ENCODE peak calls at places on chromosomes 11 and 22, in eight cellular contexts. B, O, J, D, L, F, T and R are unnamed samples.

GRCh38 chr11:62665630-62666258 is 632 bp downstream of the CSKMT start:
- DNase-seq in F (peak), L (no peak), T (peak), J (peak), D (peak), B (no peak), O (peak), R (no peak)

GRCh38 chr22:46971141-46971775 is 208.8 kb downstream of the TBC1D22A start:
- DNase-seq in T (peak), L (no peak), J (no peak), O (no peak), D (no peak), B (peak), F (no peak), R (no peak)

GRCh38 chr11:45409587-45409986 is 123.4 kb upstream of the SYT13 start:
- DNase-seq in L (no peak), J (no peak), D (peak), O (no peak), F (no peak), B (no peak), T (no peak), R (no peak)

GRCh38 chr11:45817191-45817590 is 12.2 kb downstream of the SLC35C1 start:
- DNase-seq in L (no peak), D (no peak), F (peak), T (no peak), J (no peak), O (no peak), B (no peak), R (no peak)

GRCh38 chr11:76218449-76219206 is 12.3 kb upstream of the WNT11 start:
- DNase-seq in J (peak), D (no peak), B (no peak), O (no peak), T (no peak), F (no peak), L (no peak), R (no peak)

GRCh38 chr11:84812351-84813083 is 814.6 kb downstream of the DLG2 start:
- DNase-seq in J (no peak), L (no peak), O (no peak), T (no peak), D (no peak), B (no peak), F (no peak), R (no peak)

GRCh38 chr11:66262696-66263095 is 5.7 kb upstream of the RAB1B start:
- DNase-seq in L (no peak), F (no peak), J (no peak), D (no peak), O (no peak), T (no peak), B (no peak), R (no peak)

GRCh38 chr11:65780770-65781151 is at the start of gene AP5B1:
- DNase-seq in O (peak), B (no peak), D (peak), J (peak), F (peak), L (no peak), T (peak), R (peak)

GRCh38 chr11:94740975-94741707 is 27.0 kb upstream of the AMOTL1 start:
- DNase-seq in L (no peak), D (peak), J (peak), F (no peak), O (no peak), T (peak), B (no peak), R (peak)

GRCh38 chr22:27420186-27420816 is 381.3 kb downstream of the MN1 start:
- DNase-seq in T (peak), B (no peak), L (no peak), D (no peak), F (no peak), O (no peak), J (no peak), R (no peak)

GRCh38 chr11:27020736-27021135 is 19.9 kb upstream of the BBOX1 start:
- DNase-seq in D (no peak), B (no peak), J (no peak), T (no peak), L (no peak), F (no peak), O (no peak), R (no peak)

GRCh38 chr11:2268911-2269600 is 1.3 kb downstream of the ASCL2 start:
- DNase-seq in J (no peak), B (no peak), T (no peak), D (peak), O (peak), F (peak), L (no peak), R (peak)

GRCh38 chr11:94128171-94128745 is 383 bp upstream of the PANX1 start:
- DNase-seq in T (no peak), B (no peak), F (peak), J (no peak), L (no peak), O (no peak), D (no peak), R (no peak)

GRCh38 chr22:17547995-17548755 is 15.1 kb upstream of the SLC25A18 start:
- DNase-seq in J (no peak), T (no peak), L (no peak), D (no peak), O (no peak), B (no peak), F (no peak), R (no peak)

GRCh38 chr11:85595285-85595884 is 31.8 kb downstream of the DLG2 start:
- DNase-seq in O (no peak), J (no peak), D (peak), B (no peak), T (peak), L (peak), F (no peak), R (peak)

GRCh38 chr11:74232316-74232950 is 61.3 kb downstream of the PPME1 start:
- DNase-seq in L (no peak), O (peak), D (no peak), B (no peak), F (no peak), J (no peak), T (no peak), R (no peak)

GRCh38 chr11:131626761-131627160 is 256.3 kb downstream of the NTM start:
- DNase-seq in O (no peak), B (no peak), F (no peak), L (no peak), J (no peak), D (no peak), T (no peak), R (no peak)

GRCh38 chr22:49999063-49999900 is 13.3 kb downstream of the IL17REL start:
- DNase-seq in J (no peak), L (no peak), T (no peak), D (no peak), B (no peak), O (no peak), F (no peak), R (no peak)

GRCh38 chr11:12862761-12863469 is 146.2 kb upstream of the RASSF10 start:
- DNase-seq in F (no peak), B (peak), J (peak), D (no peak), T (peak), L (peak), O (no peak), R (peak)

GRCh38 chr11:47532597-47533213 is 20.2 kb downstream of the CELF1 start:
- DNase-seq in L (no peak), F (no peak), D (no peak), B (no peak), T (no peak), J (no peak), O (no peak), R (no peak)

GRCh38 chr11:27699242-27699925 is 871 bp downstream of the BDNF start:
- DNase-seq in O (no peak), T (peak), J (no peak), D (peak), B (no peak), F (no peak), L (no peak), R (no peak)

GRCh38 chr22:23383491-23384450 is 196.3 kb downstream of the IGLL1 start:
- DNase-seq in B (no peak), O (no peak), L (no peak), J (no peak), D (no peak), F (no peak), T (no peak), R (no peak)

GRCh38 chr22:42310301-42310981 is 40.0 kb upstream of the TCF20 start:
- DNase-seq in D (no peak), L (no peak), J (no peak), B (no peak), O (no peak), F (no peak), T (no peak), R (no peak)

GRCh38 chr22:31361743-31362142 is 15.6 kb upstream of the PATZ1 start:
- DNase-seq in D (no peak), J (no peak), B (no peak), F (no peak), T (no peak), L (no peak), O (no peak), R (no peak)

GRCh38 chr11:58567889-58568512 is 7.7 kb downstream of the LPXN start:
- DNase-seq in J (peak), O (peak), L (no peak), F (peak), T (peak), D (peak), B (no peak), R (peak)

GRCh38 chr11:67024410-67024809 is 1.5 kb downstream of the SYT12 start:
- DNase-seq in D (peak), L (no peak), J (no peak), F (peak), T (no peak), O (peak), B (no peak), R (peak)

GRCh38 chr11:12118940-12119339 is 8.6 kb downstream of the MICAL2 start:
- DNase-seq in J (no peak), F (no peak), T (no peak), O (no peak), B (no peak), L (no peak), D (no peak), R (no peak)

GRCh38 chr11:47035108-47035507 is 98.5 kb downstream of the CSTPP1 start:
- DNase-seq in J (no peak), F (no peak), L (no peak), T (peak), O (no peak), D (no peak), B (no peak), R (no peak)

GRCh38 chr11:19072464-19072863 is 11.9 kb upstream of the MRGPRX2 start:
- DNase-seq in B (no peak), F (no peak), L (no peak), J (no peak), T (no peak), O (no peak), D (no peak), R (no peak)

GRCh38 chr11:62974848-62975522 is 9.8 kb downstream of the SLC22A6 start:
- DNase-seq in F (no peak), O (peak), T (no peak), B (no peak), L (no peak), J (no peak), D (peak), R (no peak)

GRCh38 chr11:57491371-57492061 is 24.0 kb downstream of the SLC43A1 start:
- DNase-seq in O (peak), B (no peak), J (peak), F (no peak), L (no peak), D (peak), T (no peak), R (no peak)

GRCh38 chr11:1946812-1947480 is at the start of gene MRPL23:
- DNase-seq in F (peak), D (no peak), O (no peak), J (peak), B (no peak), T (no peak), L (no peak), R (no peak)

GRCh38 chr22:30265851-30266444 is 703 bp downstream of the OSM start:
- DNase-seq in D (no peak), O (peak), L (no peak), F (peak), B (no peak), J (no peak), T (no peak), R (no peak)

GRCh38 chr11:15038963-15039362 is 34.4 kb upstream of the CALCB start:
- DNase-seq in B (no peak), O (no peak), L (no peak), D (peak), T (no peak), J (no peak), F (no peak), R (peak)

GRCh38 chr11:15199693-15200092 is 85.0 kb downstream of the INSC start:
- DNase-seq in F (no peak), T (peak), L (no peak), O (no peak), J (peak), D (peak), B (no peak), R (peak)

GRCh38 chr22:39731481-39731880 is 160.9 kb downstream of the CACNA1I start:
- DNase-seq in F (no peak), T (no peak), D (no peak), J (no peak), O (no peak), B (no peak), L (no peak), R (no peak)

GRCh38 chr22:27501191-27501936 is 300.2 kb downstream of the MN1 start:
- DNase-seq in F (no peak), J (no peak), B (no peak), L (no peak), O (no peak), D (no peak), T (no peak), R (no peak)

GRCh38 chr22:27552863-27553262 is 248.7 kb downstream of the MN1 start:
- DNase-seq in T (no peak), F (no peak), D (no peak), L (no peak), O (no peak), B (no peak), J (no peak), R (no peak)

GRCh38 chr11:794013-794765 is 3.9 kb downstream of the SLC25A22 start:
- DNase-seq in B (no peak), L (no peak), J (no peak), F (no peak), T (no peak), D (no peak), O (no peak), R (no peak)

DNA sequence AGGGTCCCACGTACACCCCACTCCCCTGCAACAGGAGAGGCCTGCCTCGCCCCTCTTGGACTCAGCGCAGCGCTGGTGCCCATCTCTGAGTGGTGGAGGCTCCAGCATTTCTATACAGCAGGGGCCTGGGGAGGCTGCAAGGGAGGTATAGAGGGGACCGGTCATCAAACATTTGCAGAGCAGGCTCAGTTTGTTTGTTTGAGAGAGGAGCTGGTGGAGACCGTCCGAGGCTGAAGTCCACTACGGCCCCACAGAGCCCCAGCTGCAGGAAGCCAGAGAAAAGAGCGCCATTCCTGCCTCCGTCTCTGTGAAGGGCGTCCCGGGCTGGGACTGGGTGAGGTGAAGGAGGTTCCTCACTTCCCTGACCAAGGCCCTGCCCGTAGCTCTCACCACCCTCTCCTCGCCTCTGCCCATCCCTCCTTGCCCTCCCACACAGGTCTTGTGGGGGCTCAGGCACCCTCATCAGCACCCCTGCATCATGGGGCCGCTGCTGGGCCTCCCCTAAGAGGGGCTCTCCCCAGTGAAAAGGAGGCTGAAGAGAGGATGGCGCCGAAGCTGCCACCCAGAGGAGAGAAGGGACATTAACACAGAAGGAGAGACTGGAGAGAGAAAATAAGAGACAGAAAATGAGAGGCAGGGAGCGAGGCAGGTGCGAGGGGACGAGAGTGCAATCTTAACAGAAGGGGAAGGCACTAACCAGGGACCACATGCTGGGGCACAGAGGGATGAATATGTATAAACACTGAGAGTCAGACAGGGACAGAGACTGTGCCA is 24.6 kb downstream of the RPUSD4 start:
- DNase-seq in O (no peak), T (no peak), B (no peak), L (no peak), D (no peak), F (no peak), J (no peak), R (no peak)
- TF ChIP-seq CTCF in O (peak), T (no peak), B (peak), L (peak), D (no peak), F (no peak), J (no peak), R (peak)

DNA sequence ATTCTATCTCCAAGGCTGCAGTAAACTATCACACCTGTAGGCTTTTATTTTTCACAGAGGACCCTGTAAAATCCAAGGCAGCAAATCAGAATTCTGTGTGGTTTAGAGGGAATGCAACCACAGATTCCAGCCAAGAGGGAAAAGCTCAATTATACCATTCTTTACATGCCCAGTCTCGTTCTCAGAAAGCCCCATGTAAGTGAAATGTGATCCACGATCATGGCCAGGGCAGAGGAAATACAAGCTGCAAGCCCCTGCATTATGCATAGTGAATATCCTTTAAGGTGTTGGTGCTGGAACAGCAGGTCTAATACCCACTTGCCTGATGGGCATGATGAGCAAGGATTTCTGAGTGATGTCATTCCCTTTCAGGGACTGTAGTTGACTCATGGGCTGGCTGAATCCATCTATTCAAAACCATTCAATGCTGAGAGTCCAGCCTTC is 198.7 kb upstream of the MTMR2 start:
- DNase-seq in O (no peak), F (no peak), T (peak), D (peak), J (no peak), B (no peak), L (no peak), R (peak)
- TF ChIP-seq CTCF in O (no peak), F (no peak), T (no peak), D (no peak), J (no peak), B (no peak), L (no peak), R (peak)

GRCh38 chr11:82902880-82903279 is 1.3 kb downstream of the DDIAS start:
- DNase-seq in D (no peak), O (no peak), J (no peak), B (no peak), T (no peak), F (no peak), L (no peak), R (no peak)

GRCh38 chr11:82900277-82901164 is at the start of gene PRCP:
- DNase-seq in F (peak), B (peak), J (peak), O (no peak), T (peak), L (peak), D (peak), R (peak)

GRCh38 chr11:82899957-82900276 is 313 bp downstream of the PRCP start:
- DNase-seq in O (no peak), D (no peak), F (no peak), L (no peak), B (no peak), J (no peak), T (no peak), R (no peak)

GRCh38 chr11:82902086-82902485 is 550 bp downstream of the DDIAS start:
- DNase-seq in B (no peak), L (no peak), J (no peak), F (no peak), O (no peak), D (no peak), T (no peak), R (no peak)

GRCh38 chr11:82901165-82901938 is at the start of gene DDIAS:
- DNase-seq in O (no peak), L (peak), F (peak), D (peak), J (peak), B (peak), T (peak), R (peak)
- TF ChIP-seq CTCF in O (no peak), L (no peak), F (peak), D (no peak), J (no peak), B (no peak), T (no peak), R (no peak)

GRCh38 chr11:121889931-121890330 is 226.1 kb downstream of the BLID start:
- DNase-seq in T (peak), F (no peak), L (no peak), O (no peak), D (peak), J (no peak), B (no peak), R (peak)
- TF ChIP-seq CTCF in T (no peak), F (no peak), L (no peak), O (no peak), D (no peak), J (no peak), B (no peak), R (no peak)

DNA sequence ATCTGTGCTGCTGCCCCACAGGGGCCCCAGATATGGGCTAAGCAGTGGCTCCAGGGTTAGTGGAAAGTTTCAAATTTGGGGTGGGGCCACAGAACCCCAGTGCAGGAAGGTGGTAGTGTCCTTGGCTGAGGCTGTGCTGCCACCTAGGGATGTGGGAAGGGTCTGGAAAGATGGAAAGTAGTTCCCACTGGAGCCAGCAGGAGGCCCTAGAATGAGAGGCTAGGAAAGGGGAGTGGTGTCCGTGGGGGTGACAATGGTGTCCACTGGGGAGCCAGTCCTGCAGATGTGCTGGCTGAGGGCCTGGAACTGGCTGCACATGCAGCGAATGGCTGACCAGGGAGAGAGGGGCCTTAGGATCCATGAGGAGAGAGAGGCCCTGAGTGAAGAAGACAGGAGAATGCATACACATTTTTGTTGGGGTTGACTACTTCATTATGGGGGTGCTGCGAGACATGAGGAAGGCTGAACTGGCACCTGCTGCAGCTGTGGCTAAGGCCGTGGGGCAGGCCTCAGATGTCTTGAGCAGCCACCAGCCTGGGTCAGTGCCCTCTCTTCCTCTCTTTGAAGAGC is 21.1 kb downstream of the RFPL3 start:
- DNase-seq in B (no peak), J (no peak), L (no peak), T (no peak), D (peak), F (no peak), O (peak), R (peak)
- TF ChIP-seq CTCF in B (peak), J (no peak), L (peak), T (peak), D (peak), F (no peak), O (peak), R (peak)

DNA sequence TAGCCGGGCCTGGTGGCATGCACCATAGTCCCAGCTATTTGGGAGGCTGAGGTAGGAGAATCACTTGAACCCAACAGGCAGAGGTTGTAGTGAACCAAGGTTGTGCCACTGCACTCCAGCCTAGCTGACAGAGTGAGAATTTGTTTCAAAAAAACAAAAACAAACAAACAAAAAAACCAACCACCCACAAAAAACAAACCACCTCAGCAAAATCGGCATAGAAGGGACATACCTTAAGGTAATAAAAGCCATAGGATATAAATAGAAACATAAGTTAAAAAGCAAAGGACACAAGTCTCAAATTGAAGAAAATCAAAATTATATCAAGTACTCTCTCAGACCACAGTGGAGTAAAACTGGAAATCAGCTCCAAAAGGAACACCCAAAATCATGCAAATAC is 33.2 kb downstream of the PIWIL3 start:
- DNase-seq in F (no peak), L (no peak), O (no peak), D (no peak), B (no peak), T (no peak), J (no peak), R (no peak)
- TF ChIP-seq CTCF in F (no peak), L (no peak), O (no peak), D (no peak), B (no peak), T (no peak), J (no peak), R (no peak)